ENCODE peak calls at places on chromosome 21, in four cellular contexts. T is germinal center, Z is small intestine, B is body of pancreas. F is an unnamed sample.

GRCh38 chr21:34808569-34809204 is 139.9 kb downstream of the CLIC6 start:
- DNase-seq in T (no peak), Z (no peak), B (no peak), F (no peak)

GRCh38 chr21:14058566-14058965 is 152.2 kb downstream of the LIPI start:
- DNase-seq in T (no peak), Z (no peak), B (no peak), F (no peak)

GRCh38 chr21:42426876-42427480 is 23.3 kb downstream of the UBASH3A start:
- DNase-seq in T (no peak), Z (peak), B (no peak), F (no peak)

GRCh38 chr21:17550671-17551308 is 37.9 kb downstream of the CXADR start:
- DNase-seq in T (no peak), Z (no peak), B (no peak), F (no peak)

GRCh38 chr21:21605502-21605901 is 607.3 kb downstream of the NCAM2 start:
- DNase-seq in T (no peak), Z (no peak), B (no peak), F (no peak)

GRCh38 chr21:36701912-36702621 is 3.2 kb downstream of the SIM2 start:
- DNase-seq in T (no peak), Z (no peak), B (no peak), F (no peak)

GRCh38 chr21:26379561-26379960 is 193.5 kb downstream of the CYYR1 start:
- DNase-seq in T (no peak), Z (no peak), B (no peak), F (no peak)

GRCh38 chr21:39020751-39021474 is 162.3 kb downstream of the PSMG1 start:
- DNase-seq in T (no peak), Z (no peak), B (peak), F (no peak)

GRCh38 chr21:33668180-33668579 is 25.9 kb downstream of the ITSN1 start:
- DNase-seq in T (no peak), Z (no peak), B (no peak), F (no peak)

GRCh38 chr21:41443562-41443961 is 17.5 kb downstream of the MX1 start:
- DNase-seq in T (no peak), Z (no peak), B (no peak), F (no peak)

GRCh38 chr21:46060596-46061061 is 37.3 kb upstream of the COL6A2 start:
- DNase-seq in T (no peak), Z (no peak), B (peak), F (no peak)

GRCh38 chr21:45098867-45099266 is 24.5 kb downstream of the ADARB1 start:
- DNase-seq in T (no peak), Z (peak), B (no peak), F (no peak)

GRCh38 chr21:16535100-16535418 is 805.3 kb downstream of the USP25 start:
- DNase-seq in T (no peak), Z (no peak), B (peak), F (no peak)

GRCh38 chr21:44441041-44441400 is 14.3 kb upstream of the LRRC3 start:
- DNase-seq in T (no peak), Z (no peak), B (no peak), F (no peak)

GRCh38 chr21:41776778-41777177 is 9.9 kb upstream of the RIPK4 start:
- DNase-seq in T (no peak), Z (no peak), B (peak), F (no peak)

GRCh38 chr21:42533306-42533962 is 19.8 kb downstream of the SLC37A1 start:
- DNase-seq in T (no peak), Z (no peak), B (no peak), F (no peak)

GRCh38 chr21:27806261-27806660 is 839.4 kb upstream of the ADAMTS5 start:
- DNase-seq in T (no peak), Z (no peak), B (no peak), F (no peak)

GRCh38 chr21:37507716-37508115 is 141.1 kb downstream of the DYRK1A start:
- DNase-seq in T (no peak), Z (no peak), B (no peak), F (no peak)

GRCh38 chr21:15063821-15064575 is 802 bp downstream of the NRIP1 start:
- DNase-seq in T (no peak), Z (peak), B (peak), F (peak)

GRCh38 chr21:37146320-37147225 is 73.5 kb downstream of the TTC3 start:
- DNase-seq in T (no peak), Z (no peak), B (no peak), F (no peak)